ENCODE peak calls at places on chromosomes 6 and 20, in nine cellular contexts. One of them, this sample, is unnamed.

GRCh38 chr6:71498643-71499042 is 210.0 kb downstream of the OGFRL1 start:
- DNase-seq in heart left ventricle: no peak
- DNase-seq in activated CD4-positive, alpha-beta T cell treated with anti-CD3 and anti-CD28 coated beads for 48 hours: no peak
- DNase-seq in stimulated activated CD4-positive, alpha-beta T cell treated with anti-CD3 and anti-CD28 coated beads, TNF-alpha, amount 100 ng/mL, for 48 hours: no peak
- DNase-seq in fibroblast of pulmonary artery: no peak
- DNase-seq in left cardiac atrium: no peak
- DNase-seq in activated T-cell treated with anti-CD3 and anti-CD28 coated beads for 24 hours: no peak
- DNase-seq in NCI-H1436: no peak
- DNase-seq in body of pancreas: no peak
- DNase-seq in this sample: no peak

GRCh38 chr20:3842332-3842930 is 4.2 kb upstream of the MAVS start:
- DNase-seq in heart left ventricle: no peak
- DNase-seq in left cardiac atrium: no peak
- DNase-seq in activated T-cell treated with anti-CD3 and anti-CD28 coated beads for 24 hours: no peak
- DNase-seq in activated CD4-positive, alpha-beta T cell treated with anti-CD3 and anti-CD28 coated beads for 48 hours: no peak
- DNase-seq in NCI-H1436: no peak
- DNase-seq in fibroblast of pulmonary artery: no peak
- DNase-seq in stimulated activated CD4-positive, alpha-beta T cell treated with anti-CD3 and anti-CD28 coated beads, TNF-alpha, amount 100 ng/mL, for 48 hours: no peak
- DNase-seq in body of pancreas: no peak
- DNase-seq in this sample: peak

GRCh38 chr6:112205521-112206458 is 48.6 kb downstream of the LAMA4 start:
- DNase-seq in body of pancreas: no peak
- DNase-seq in heart left ventricle: no peak
- DNase-seq in fibroblast of pulmonary artery: peak
- DNase-seq in NCI-H1436: no peak
- DNase-seq in left cardiac atrium: no peak
- DNase-seq in activated CD4-positive, alpha-beta T cell treated with anti-CD3 and anti-CD28 coated beads for 48 hours: no peak
- DNase-seq in stimulated activated CD4-positive, alpha-beta T cell treated with anti-CD3 and anti-CD28 coated beads, TNF-alpha, amount 100 ng/mL, for 48 hours: no peak
- DNase-seq in activated T-cell treated with anti-CD3 and anti-CD28 coated beads for 24 hours: no peak
- DNase-seq in this sample: no peak

GRCh38 chr20:40991181-40991889 is 37.3 kb upstream of the TOP1 start:
- DNase-seq in fibroblast of pulmonary artery: no peak
- DNase-seq in activated CD4-positive, alpha-beta T cell treated with anti-CD3 and anti-CD28 coated beads for 48 hours: peak
- DNase-seq in heart left ventricle: no peak
- DNase-seq in stimulated activated CD4-positive, alpha-beta T cell treated with anti-CD3 and anti-CD28 coated beads, TNF-alpha, amount 100 ng/mL, for 48 hours: no peak
- DNase-seq in left cardiac atrium: no peak
- DNase-seq in NCI-H1436: no peak
- DNase-seq in body of pancreas: no peak
- DNase-seq in activated T-cell treated with anti-CD3 and anti-CD28 coated beads for 24 hours: no peak
- DNase-seq in this sample: no peak

GRCh38 chr6:129606664-129607063 is 103.3 kb downstream of the ARHGAP18 start:
- DNase-seq in body of pancreas: no peak
- DNase-seq in left cardiac atrium: no peak
- DNase-seq in stimulated activated CD4-positive, alpha-beta T cell treated with anti-CD3 and anti-CD28 coated beads, TNF-alpha, amount 100 ng/mL, for 48 hours: no peak
- DNase-seq in fibroblast of pulmonary artery: peak
- DNase-seq in activated CD4-positive, alpha-beta T cell treated with anti-CD3 and anti-CD28 coated beads for 48 hours: peak
- DNase-seq in NCI-H1436: no peak
- DNase-seq in heart left ventricle: no peak
- DNase-seq in activated T-cell treated with anti-CD3 and anti-CD28 coated beads for 24 hours: no peak
- DNase-seq in this sample: no peak

GRCh38 chr6:443621-444175 is 52.1 kb downstream of the IRF4 start:
- DNase-seq in NCI-H1436: no peak
- DNase-seq in stimulated activated CD4-positive, alpha-beta T cell treated with anti-CD3 and anti-CD28 coated beads, TNF-alpha, amount 100 ng/mL, for 48 hours: no peak
- DNase-seq in fibroblast of pulmonary artery: no peak
- DNase-seq in left cardiac atrium: no peak
- DNase-seq in heart left ventricle: no peak
- DNase-seq in activated T-cell treated with anti-CD3 and anti-CD28 coated beads for 24 hours: no peak
- DNase-seq in body of pancreas: no peak
- DNase-seq in activated CD4-positive, alpha-beta T cell treated with anti-CD3 and anti-CD28 coated beads for 48 hours: no peak
- DNase-seq in this sample: no peak

GRCh38 chr20:4488407-4489339 is 233.0 kb upstream of the PRND start:
- DNase-seq in heart left ventricle: no peak
- DNase-seq in activated CD4-positive, alpha-beta T cell treated with anti-CD3 and anti-CD28 coated beads for 48 hours: no peak
- DNase-seq in body of pancreas: no peak
- DNase-seq in left cardiac atrium: no peak
- DNase-seq in fibroblast of pulmonary artery: peak
- DNase-seq in NCI-H1436: no peak
- DNase-seq in activated T-cell treated with anti-CD3 and anti-CD28 coated beads for 24 hours: no peak
- DNase-seq in stimulated activated CD4-positive, alpha-beta T cell treated with anti-CD3 and anti-CD28 coated beads, TNF-alpha, amount 100 ng/mL, for 48 hours: no peak
- DNase-seq in this sample: no peak

GRCh38 chr6:166423781-166424180 is 41.0 kb upstream of the MPC1 start:
- DNase-seq in left cardiac atrium: no peak
- DNase-seq in activated CD4-positive, alpha-beta T cell treated with anti-CD3 and anti-CD28 coated beads for 48 hours: no peak
- DNase-seq in stimulated activated CD4-positive, alpha-beta T cell treated with anti-CD3 and anti-CD28 coated beads, TNF-alpha, amount 100 ng/mL, for 48 hours: no peak
- DNase-seq in activated T-cell treated with anti-CD3 and anti-CD28 coated beads for 24 hours: no peak
- DNase-seq in heart left ventricle: no peak
- DNase-seq in body of pancreas: no peak
- DNase-seq in NCI-H1436: no peak
- DNase-seq in fibroblast of pulmonary artery: no peak
- DNase-seq in this sample: no peak

GRCh38 chr6:30227763-30228487 is 14.7 kb upstream of the TRIM26 start:
- DNase-seq in activated T-cell treated with anti-CD3 and anti-CD28 coated beads for 24 hours: peak
- DNase-seq in NCI-H1436: no peak
- DNase-seq in activated CD4-positive, alpha-beta T cell treated with anti-CD3 and anti-CD28 coated beads for 48 hours: peak
- DNase-seq in body of pancreas: no peak
- DNase-seq in heart left ventricle: no peak
- DNase-seq in left cardiac atrium: no peak
- DNase-seq in stimulated activated CD4-positive, alpha-beta T cell treated with anti-CD3 and anti-CD28 coated beads, TNF-alpha, amount 100 ng/mL, for 48 hours: no peak
- DNase-seq in fibroblast of pulmonary artery: no peak
- DNase-seq in this sample: no peak

This sample was measured in small intestine.